ENCODE peak calls at places on chromosomes 5 and 9, in six cellular contexts. X, A, F, Y, N and M are unnamed samples.

GRCh38 chr9:134283111-134283515 is 43.1 kb upstream of the RXRA start:
- DNase-seq in X (peak; percentile 90), A (peak; percentile 96), F (peak; percentile 84), Y (no peak), N (no peak), M (no peak)

GRCh38 chr5:5699062-5699461 is 276.6 kb downstream of the ICE1 start:
- DNase-seq in X (no peak), A (no peak), F (no peak), Y (no peak), N (peak; percentile 75), M (no peak)

GRCh38 chr5:128538249-128539037 is 398 bp upstream of the FBN2 start:
- DNase-seq in X (peak; percentile 39), A (peak; percentile 73), F (peak; percentile 46), Y (no peak), N (peak; percentile 88), M (no peak)

GRCh38 chr5:80957031-80957761 is 3.0 kb upstream of the RASGRF2 start:
- DNase-seq in X (no peak), A (no peak), F (no peak), Y (no peak), N (peak; percentile 86), M (no peak)

GRCh38 chr5:24226492-24226891 is 418.3 kb downstream of the CDH10 start:
- DNase-seq in X (no peak), A (no peak), F (no peak), Y (no peak), N (no peak), M (no peak)

GRCh38 chr5:170576602-170577584 is 73.1 kb downstream of the KCNIP1 start:
- DNase-seq in X (no peak), A (no peak), F (no peak), Y (no peak), N (no peak), M (no peak)

GRCh38 chr9:95486318-95486717 is 30.5 kb downstream of the PTCH1 start:
- DNase-seq in X (no peak), A (no peak), F (no peak), Y (no peak), N (no peak), M (no peak)

GRCh38 chr5:134435525-134435924 is 23.8 kb upstream of the CDKN2AIPNL start:
- DNase-seq in X (no peak), A (no peak), F (no peak), Y (no peak), N (no peak), M (no peak)

GRCh38 chr5:141914154-141914743 is 9.4 kb upstream of the DELE1 start:
- DNase-seq in X (no peak), A (peak; percentile 71), F (peak; percentile 37), Y (peak; percentile 30), N (peak; percentile 85), M (no peak)

GRCh38 chr9:127079741-127080140 is 42.7 kb downstream of the ANGPTL2 start:
- DNase-seq in X (no peak), A (no peak), F (no peak), Y (no peak), N (no peak), M (no peak)

GRCh38 chr9:34651876-34652602 is at the start of gene IL11RA:
- DNase-seq in X (peak; percentile 92), A (peak; percentile 97), F (peak; percentile 91), Y (peak; percentile 36), N (peak; percentile 96), M (no peak)

GRCh38 chr5:159459951-159460538 is 129.8 kb upstream of the IL12B start:
- DNase-seq in X (no peak), A (no peak), F (no peak), Y (no peak), N (no peak), M (no peak)

GRCh38 chr9:36833954-36834353 is 200.1 kb downstream of the PAX5 start:
- DNase-seq in X (no peak), A (peak; percentile 46), F (no peak), Y (no peak), N (peak; percentile 76), M (no peak)

GRCh38 chr9:88651682-88652633 is 117.0 kb downstream of the NXNL2 start:
- DNase-seq in X (peak; percentile 85), A (peak; percentile 96), F (peak; percentile 95), Y (no peak), N (no peak), M (peak; percentile 62)

GRCh38 chr5:99060306-99061261 is 131.8 kb upstream of the CHD1 start:
- DNase-seq in X (peak; percentile 75), A (peak; percentile 77), F (peak; percentile 65), Y (peak; percentile 93), N (peak; percentile 80), M (no peak)

GRCh38 chr5:56492812-56493211 is 259.7 kb upstream of the ANKRD55 start:
- DNase-seq in X (no peak), A (no peak), F (no peak), Y (no peak), N (no peak), M (no peak)

GRCh38 chr5:14193496-14193895 is 50.4 kb downstream of the TRIO start:
- DNase-seq in X (no peak), A (no peak), F (no peak), Y (no peak), N (no peak), M (no peak)

GRCh38 chr5:25862276-25862675 is 1176.1 kb downstream of the CDH9 start:
- DNase-seq in X (no peak), A (no peak), F (no peak), Y (no peak), N (peak; percentile 44), M (no peak)

GRCh38 chr9:135103001-135103446 is 15.6 kb downstream of the OLFM1 start:
- DNase-seq in X (no peak), A (no peak), F (no peak), Y (no peak), N (no peak), M (no peak)

GRCh38 chr5:115098041-115098702 is 71.5 kb downstream of the TRIM36 start:
- DNase-seq in X (no peak), A (no peak), F (no peak), Y (peak; percentile 21), N (peak; percentile 76), M (no peak)

GRCh38 chr9:32742296-32742695 is 41.0 kb upstream of the TMEM215 start:
- DNase-seq in X (no peak), A (no peak), F (no peak), Y (no peak), N (no peak), M (no peak)

GRCh38 chr5:114223866-114224265 is 138.0 kb upstream of the KCNN2 start:
- DNase-seq in X (no peak), A (no peak), F (no peak), Y (no peak), N (peak; percentile 78), M (no peak)

GRCh38 chr9:137235424-137236237 is 4.9 kb downstream of the SLC34A3 start:
- DNase-seq in X (no peak), A (no peak), F (no peak), Y (no peak), N (peak; percentile 66), M (no peak)

GRCh38 chr5:150036513-150036912 is 36.0 kb downstream of the HMGXB3 start:
- DNase-seq in X (no peak), A (no peak), F (peak; percentile 67), Y (no peak), N (no peak), M (peak; percentile 74)

GRCh38 chr5:123610665-123611406 is 98.9 kb downstream of the CSNK1G3 start:
- DNase-seq in X (no peak), A (no peak), F (no peak), Y (peak; percentile 28), N (peak; percentile 78), M (peak; percentile 45)

GRCh38 chr5:109900911-109901627 is 211.3 kb downstream of the MAN2A1 start:
- DNase-seq in X (no peak), A (no peak), F (no peak), Y (no peak), N (no peak), M (no peak)

GRCh38 chr5:174323878-174324281 is 278.4 kb downstream of the NSG2 start:
- DNase-seq in X (no peak), A (no peak), F (no peak), Y (no peak), N (peak; percentile 91), M (no peak)

GRCh38 chr9:129834489-129835127 is 467 bp downstream of the C9orf78 start:
- DNase-seq in X (no peak), A (no peak), F (no peak), Y (peak; percentile 49), N (no peak), M (no peak)

DNA sequence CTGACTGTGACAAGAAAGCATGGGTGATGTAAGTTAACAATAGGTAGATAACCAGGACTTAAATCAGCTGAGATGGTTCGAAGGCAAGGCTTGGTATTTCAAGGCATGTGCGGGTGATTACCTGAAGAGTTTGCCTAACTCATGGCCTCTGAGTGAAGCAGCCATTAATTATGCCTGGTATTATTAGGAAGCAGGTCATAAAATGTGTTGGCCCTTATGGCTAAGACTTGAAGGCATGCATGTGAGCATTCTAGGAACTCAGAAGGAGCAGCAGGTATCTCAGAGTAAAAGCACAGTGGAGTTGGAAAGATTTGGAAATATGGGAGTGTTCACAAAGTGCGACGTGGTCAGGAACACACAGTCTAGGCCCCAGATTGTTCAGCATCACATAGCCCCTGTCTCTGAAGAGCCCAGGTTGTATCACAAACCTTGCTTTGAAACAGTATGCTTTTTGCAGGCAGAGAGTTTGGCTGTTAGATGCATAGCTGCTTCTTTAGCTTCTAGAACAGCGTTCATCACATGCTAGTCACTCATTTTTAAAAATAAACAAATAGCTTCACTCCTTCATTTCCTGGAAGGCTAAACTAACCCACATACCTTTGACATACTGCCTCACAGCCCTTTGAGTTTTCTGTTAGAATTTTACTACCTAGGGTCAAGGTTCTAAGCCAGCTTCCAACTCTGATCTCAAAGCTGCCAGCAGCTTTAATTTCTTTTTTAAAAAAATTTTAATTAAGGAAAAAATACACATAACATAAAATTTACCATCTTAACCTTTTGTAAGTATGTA is 2.1 kb downstream of the HEXB start:
- DNase-seq in X (no peak), A (no peak), F (no peak), Y (no peak), N (no peak), M (no peak)
- H3K4me3 ChIP-seq in X (no peak overlapping the region), A (no peak overlapping the region), F (no peak overlapping the region), Y (no peak overlapping the region), N (no peak overlapping the region), M (no peak overlapping the region)

GRCh38 chr9:132800038-132800648 is 77.9 kb downstream of the AK8 start:
- DNase-seq in X (peak; percentile 84), A (peak; percentile 86), F (peak; percentile 46), Y (peak; percentile 65), N (peak; percentile 92), M (no peak)
- H3K27me3 ChIP-seq in X (no peaks in the 10 kb centered on the region), A (no peaks in the 10 kb centered on the region), F (no peaks in the 10 kb centered on the region), Y (peaks cover 4% of the 10 kb centered on the region), N (peaks cover 16% of the 10 kb centered on the region), M (peaks cover 14% of the 10 kb centered on the region)

GRCh38 chr9:128635266-128636023 is 21.2 kb downstream of the DYNC2I2 start:
- DNase-seq in X (peak; percentile 86), A (peak; percentile 92), F (peak; percentile 87), Y (no peak), N (peak; percentile 96), M (peak; percentile 87)
- TF ChIP-seq CTCF in X (peak; percentile 61), A (peak; percentile 42), F (peak; percentile 66), Y (no peak), N (peak; percentile 69), M (peak; percentile 94)

DNA sequence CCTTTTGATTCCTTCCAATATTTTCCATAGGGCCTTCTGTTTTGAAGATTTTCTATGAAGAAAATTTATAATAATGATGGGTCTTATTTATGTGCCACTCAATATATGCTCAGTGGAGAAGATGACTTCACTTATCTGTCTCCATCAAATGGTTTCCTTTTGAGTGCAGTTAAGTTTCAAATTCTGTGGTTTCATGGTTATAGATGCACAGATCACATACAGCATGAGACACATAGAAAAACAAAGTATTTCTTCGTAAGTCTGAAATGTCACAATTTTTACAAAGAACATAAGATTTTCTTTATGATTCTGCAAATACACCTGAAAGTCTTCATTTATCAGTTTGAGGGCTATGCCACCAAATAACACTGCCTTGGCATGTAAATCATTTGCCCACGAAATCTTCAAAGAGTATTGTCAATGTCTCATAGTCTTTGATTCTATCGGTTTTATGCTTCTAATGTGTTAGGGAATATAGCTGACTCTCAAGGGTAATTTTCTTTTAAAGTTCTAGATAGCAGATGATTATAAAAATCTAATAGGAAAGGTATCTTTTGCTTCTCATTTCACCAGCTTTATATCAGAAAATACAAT is 14.1 kb downstream of the CFAP95 start:
- DNase-seq in X (no peak), A (no peak), F (no peak), Y (no peak), N (no peak), M (no peak)
- H3K4me3 ChIP-seq in X (no peak overlapping the region), A (no peak overlapping the region), F (no peak overlapping the region), Y (peak overlapping the region; percentile 16), N (no peak overlapping the region), M (no peak overlapping the region)